ENCODE peak calls at places on chromosomes 2 and 18, in four cellular contexts. S is cardiac muscle cell, B is A673, H is GM12878. E is an unnamed sample. For H3K27me3 and H3K4me1, the result is how much of the 10 kb centered on the place peaks cover.

GRCh38 chr2:24886640-24887324 is 33.3 kb downstream of the ADCY3 start:
- DNase-seq in H (no peak), B (no peak), S (no peak), E (no peak)

GRCh38 chr18:63160172-63160995 is 159.2 kb downstream of the BCL2 start:
- DNase-seq in S (no peak), H (peak), B (no peak), E (no peak)

GRCh38 chr2:31962757-31963361 is 47.9 kb downstream of the MEMO1 start:
- DNase-seq in B (no peak), S (no peak), H (no peak), E (no peak)

GRCh38 chr18:79439201-79440023 is 43.7 kb downstream of the NFATC1 start:
- DNase-seq in H (no peak), S (no peak), B (no peak), E (no peak)

GRCh38 chr2:96955694-96956610 is 30.4 kb downstream of the FAM178B start:
- DNase-seq in S (no peak), H (no peak), B (no peak), E (no peak)

GRCh38 chr2:214895469-214895868 is 86.0 kb upstream of the BARD1 start:
- DNase-seq in S (no peak), B (no peak), H (no peak), E (no peak)

GRCh38 chr2:35714883-35715282 is 640.7 kb upstream of the CRIM1 start:
- DNase-seq in H (no peak), S (no peak), B (no peak), E (no peak)

GRCh38 chr18:11260963-11261441 is 111.6 kb upstream of the PIEZO2 start:
- DNase-seq in H (no peak), B (no peak), S (no peak), E (no peak)

GRCh38 chr2:8544786-8545631 is 136.8 kb upstream of the ID2 start:
- DNase-seq in S (no peak), H (peak), B (peak), E (no peak)

GRCh38 chr2:232377319-232377718 is 1.2 kb upstream of the ALPP start:
- DNase-seq in S (no peak), H (no peak), B (no peak), E (no peak)

GRCh38 chr2:74846481-74846880 is 12.6 kb downstream of the HK2 start:
- DNase-seq in H (no peak), S (no peak), B (no peak), E (no peak)

GRCh38 chr2:47152803-47153202 is 2.3 kb downstream of the STPG4 start:
- DNase-seq in S (no peak), B (no peak), H (no peak), E (no peak)

GRCh38 chr18:49359732-49360444 is 100.6 kb downstream of the DYM start:
- DNase-seq in H (peak), S (no peak), B (no peak), E (no peak)

GRCh38 chr2:127355407-127356008 is 32.3 kb downstream of the MAP3K2 start:
- DNase-seq in B (peak), H (no peak), S (no peak), E (no peak)

GRCh38 chr18:6729247-6730091 is at the start of gene ARHGAP28:
- DNase-seq in B (peak), S (peak), H (no peak), E (peak)

GRCh38 chr18:58117685-58118403 is 73.8 kb downstream of the NEDD4L start:
- DNase-seq in S (peak), B (no peak), H (no peak), E (no peak)

GRCh38 chr2:189092936-189093335 is 86.6 kb downstream of the COL5A2 start:
- DNase-seq in H (no peak), S (no peak), B (no peak), E (no peak)

GRCh38 chr2:72146357-72147302 is 1.0 kb downstream of the CYP26B1 start:
- DNase-seq in H (no peak), B (no peak), S (no peak), E (no peak)

GRCh38 chr2:216039918-216040317 is 26.6 kb upstream of the MREG start:
- DNase-seq in H (no peak), S (no peak), B (no peak), E (no peak)

GRCh38 chr2:24501813-24502212 is 10.8 kb downstream of the NCOA1 start:
- DNase-seq in H (no peak), B (no peak), S (no peak), E (no peak)

GRCh38 chr2:212538156-212539144 is at the start of gene ERBB4:
- DNase-seq in B (peak), S (peak), H (no peak), E (peak)
- H3K27me3 ChIP-seq in B (under half), S (under half), H (under half), E (under half)

GRCh38 chr2:317501-318424 is 29.9 kb upstream of the ALKAL2 start:
- DNase-seq in B (no peak), H (no peak), S (no peak), E (no peak)
- H3K4me3 ChIP-seq in B (no peak), H (no peak), S (no peak), E (no peak)

GRCh38 chr18:3117493-3118192 is 102.1 kb downstream of the MYOM1 start:
- DNase-seq in H (no peak), S (no peak), B (no peak), E (no peak)

GRCh38 chr18:3118195-3119010 is 101.4 kb downstream of the MYOM1 start:
- DNase-seq in H (no peak), B (no peak), S (no peak), E (no peak)

GRCh38 chr18:3114456-3114855 is 101.5 kb upstream of the LPIN2 start:
- DNase-seq in B (no peak), S (no peak), H (no peak), E (no peak)

GRCh38 chr18:3114026-3114425 is 101.1 kb upstream of the LPIN2 start:
- DNase-seq in H (no peak), B (no peak), S (no peak), E (no peak)

DNA sequence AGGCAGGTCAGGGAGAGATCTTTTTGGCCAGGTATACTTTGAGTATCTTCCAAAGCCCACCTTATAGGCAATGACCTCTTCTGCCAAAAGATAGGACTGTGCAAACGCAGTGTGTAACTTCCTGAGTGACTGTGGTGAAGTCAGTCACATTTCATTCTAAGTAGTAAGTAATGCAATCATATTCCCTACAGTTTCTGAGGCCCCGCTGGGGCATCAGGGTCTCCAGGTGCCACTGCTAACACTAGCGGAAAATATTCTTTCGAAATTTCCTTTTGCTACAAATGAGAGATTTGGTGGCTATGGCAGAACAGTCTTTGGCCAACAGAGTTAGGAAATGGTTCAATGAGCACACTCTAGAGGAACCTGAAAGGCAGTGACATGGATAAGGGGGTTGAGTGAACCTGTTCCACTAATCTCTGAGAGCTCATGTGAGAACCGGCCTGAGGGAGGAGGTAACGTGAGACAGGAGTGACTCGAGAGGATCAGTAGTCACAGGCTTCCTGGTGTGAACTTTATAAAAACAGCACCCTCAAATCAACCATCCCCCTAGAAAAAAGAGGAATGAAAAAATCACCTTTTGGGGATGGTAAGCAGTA is 102.6 kb upstream of the LPIN2 start:
- DNase-seq in S (no peak), H (no peak), B (no peak), E (no peak)
- H3K4me1 ChIP-seq in S (under half), H (under half), B (under half), E (half or more)

GRCh38 chr2:105142239-105142638 is 99.3 kb upstream of the GPR45 start:
- DNase-seq in S (no peak), H (no peak), B (no peak), E (no peak)
- H3K27me3 ChIP-seq in S (under half), H (under half), B (half or more), E (under half)

GRCh38 chr18:64994370-64994769 is 756.4 kb upstream of the CDH7 start:
- DNase-seq in S (no peak), B (no peak), H (no peak), E (no peak)
- H3K4me3 ChIP-seq in S (no peak), B (no peak), H (no peak), E (no peak)

GRCh38 chr2:101741775-101742520 is 44.4 kb downstream of the MAP4K4 start:
- DNase-seq in B (peak), H (no peak), S (no peak), E (no peak)

GRCh38 chr2:101743288-101743687 is 45.8 kb downstream of the MAP4K4 start:
- DNase-seq in S (no peak), H (no peak), B (no peak), E (no peak)

GRCh38 chr2:101737478-101738240 is 40.2 kb downstream of the MAP4K4 start:
- DNase-seq in S (no peak), H (no peak), B (no peak), E (no peak)

GRCh38 chr2:101738649-101739048 is 41.1 kb downstream of the MAP4K4 start:
- DNase-seq in S (no peak), H (no peak), B (no peak), E (no peak)

DNA sequence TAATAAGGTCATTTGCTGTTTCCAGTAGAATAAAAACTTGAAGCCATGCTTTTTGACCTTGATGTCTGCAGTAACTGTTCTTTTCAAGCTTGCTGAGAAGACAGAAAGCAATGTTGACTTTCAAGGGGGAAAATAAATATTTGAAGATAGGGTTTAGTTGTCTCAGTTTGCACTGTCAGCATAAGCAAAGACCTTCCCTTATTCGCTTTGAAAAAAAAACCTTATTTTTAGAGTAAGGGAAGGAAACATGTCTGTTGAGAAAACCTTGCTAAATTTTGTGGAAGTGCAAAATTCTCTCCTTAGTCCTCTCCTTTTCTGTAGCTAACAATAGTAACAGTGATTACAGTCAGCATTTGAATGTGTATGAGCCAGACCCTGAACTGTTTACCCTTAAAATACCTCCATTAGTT is 43.1 kb downstream of the MAP4K4 start:
- DNase-seq in S (no peak), B (no peak), H (no peak), E (no peak)
- H3K4me1 ChIP-seq in S (half or more), B (half or more), H (under half), E (half or more)

GRCh38 chr2:60351321-60351720 is 202.1 kb downstream of the BCL11A start:
- DNase-seq in H (no peak), B (no peak), S (no peak), E (no peak)

GRCh38 chr2:60353406-60353800 is 200.1 kb downstream of the BCL11A start:
- DNase-seq in B (no peak), S (peak), H (no peak), E (no peak)

GRCh38 chr2:60351802-60352201 is 201.7 kb downstream of the BCL11A start:
- DNase-seq in H (no peak), S (no peak), B (no peak), E (no peak)

GRCh38 chr2:60353863-60354262 is 199.6 kb downstream of the BCL11A start:
- DNase-seq in B (no peak), S (no peak), H (peak), E (no peak)

GRCh38 chr2:60352491-60353405 is 200.7 kb downstream of the BCL11A start:
- DNase-seq in S (no peak), H (no peak), B (no peak), E (no peak)
- H3K27me3 ChIP-seq in S (under half), H (under half), B (half or more), E (under half)

E was measured in Caco-2.